ENCODE peak calls at places on chromosomes 5 and 9, in four cellular contexts. T is HTR-8/SVneo, G is left cardiac atrium, I is NCI-H524. H is an unnamed sample.

GRCh38 chr9:113712053-113712452 is 164.1 kb upstream of the ZNF618 start:
- DNase-seq in T (no peak), G (no peak), I (no peak), H (no peak)

GRCh38 chr5:66743344-66743743 is 147.2 kb downstream of the MAST4 start:
- DNase-seq in T (no peak), G (no peak), I (no peak), H (no peak)

GRCh38 chr9:132537352-132537751 is 45.1 kb upstream of the BARHL1 start:
- DNase-seq in T (no peak), G (no peak), I (no peak), H (no peak)

GRCh38 chr5:22249209-22249608 is 603.9 kb downstream of the CDH12 start:
- DNase-seq in T (no peak), G (no peak), I (no peak), H (no peak)

GRCh38 chr9:14769235-14769580 is 46.7 kb upstream of the CER1 start:
- DNase-seq in T (no peak), G (no peak), I (no peak), H (peak; percentile 16)

GRCh38 chr5:125152036-125152435 is 405.6 kb upstream of the ZNF608 start:
- DNase-seq in T (no peak), G (no peak), I (no peak), H (no peak)

GRCh38 chr9:114652776-114653555 is 4.6 kb downstream of the TEX53 start:
- DNase-seq in T (no peak), G (no peak), I (no peak), H (no peak)

GRCh38 chr9:16918920-16919319 is 48.5 kb upstream of the BNC2 start:
- DNase-seq in T (no peak), G (no peak), I (no peak), H (no peak)

GRCh38 chr5:123879071-123879470 is 367.1 kb downstream of the CSNK1G3 start:
- DNase-seq in T (no peak), G (no peak), I (no peak), H (no peak)

GRCh38 chr5:160173-160510 is 31.2 kb upstream of the LRRC14B start:
- DNase-seq in T (no peak), G (peak; percentile 10), I (no peak), H (no peak)

GRCh38 chr5:53343187-53343586 is 137.2 kb upstream of the FST start:
- DNase-seq in T (no peak), G (no peak), I (no peak), H (no peak)

GRCh38 chr9:83544002-83544698 is 5.9 kb upstream of the FRMD3 start:
- DNase-seq in T (no peak), G (peak; percentile 53), I (no peak), H (peak; percentile 59)

GRCh38 chr9:1775230-1775629 is 239.9 kb upstream of the SMARCA2 start:
- DNase-seq in T (no peak), G (no peak), I (no peak), H (no peak)

GRCh38 chr9:133199648-133200321 is 9.3 kb downstream of the OBP2B start:
- DNase-seq in T (no peak), G (peak; percentile 51), I (no peak), H (no peak)

GRCh38 chr9:70044450-70045307 is 1.0 kb downstream of the MAMDC2 start:
- DNase-seq in T (no peak), G (peak; percentile 51), I (no peak), H (no peak)

GRCh38 chr5:96750110-96750822 is 57.5 kb downstream of the ERAP1 start:
- DNase-seq in T (no peak), G (no peak), I (no peak), H (no peak)

GRCh38 chr5:79109527-79110492 is 1.8 kb upstream of the BHMT start:
- DNase-seq in T (no peak), G (no peak), I (no peak), H (peak; percentile 30)

GRCh38 chr5:58016329-58016728 is 443.6 kb downstream of the PLK2 start:
- DNase-seq in T (no peak), G (no peak), I (no peak), H (peak; percentile 78)

GRCh38 chr5:6729400-6730310 is 16.4 kb downstream of the TENT4A start:
- DNase-seq in T (no peak), G (peak; percentile 40), I (peak; percentile 74), H (no peak)

GRCh38 chr5:140134277-140134935 is 8.7 kb downstream of the IGIP start:
- DNase-seq in T (no peak), G (no peak), I (no peak), H (peak; percentile 27)

GRCh38 chr9:129164246-129164930 is 13.7 kb downstream of the IER5L start:
- DNase-seq in T (no peak), G (peak; percentile 70), I (no peak), H (no peak)

GRCh38 chr9:2228132-2228531 is 213.0 kb downstream of the SMARCA2 start:
- DNase-seq in T (no peak), G (no peak), I (peak; percentile 9), H (no peak)

GRCh38 chr5:132266836-132267160 is 9.3 kb downstream of the PDLIM4 start:
- DNase-seq in T (no peak), G (no peak), I (no peak), H (no peak)

GRCh38 chr9:82436480-82436879 is 447.9 kb downstream of the SPATA31D1 start:
- DNase-seq in T (no peak), G (no peak), I (no peak), H (no peak)

GRCh38 chr5:31157719-31158118 is 35.8 kb upstream of the CDH6 start:
- DNase-seq in T (no peak), G (no peak), I (no peak), H (no peak)

GRCh38 chr5:6829150-6829784 is 116.0 kb downstream of the TENT4A start:
- DNase-seq in T (no peak), G (no peak), I (no peak), H (no peak)

H was measured in trophoblast cell.